ENCODE peak calls at places on chromosomes 3 and 15, in seven cellular contexts. B, C, H, O, Y, J and M are unnamed samples.

GRCh38 chr3:191922570-191922969 is 461.6 kb downstream of the PYDC2 start:
- DNase-seq in B (no peak), C (no peak), H (no peak), O (no peak), Y (no peak), J (no peak), M (no peak)

GRCh38 chr3:145035682-145036081 is 1064.1 kb downstream of the DIPK2A start:
- DNase-seq in B (no peak), C (no peak), H (no peak), O (no peak), Y (no peak), J (no peak), M (no peak)

GRCh38 chr3:114841515-114841914 is 305.6 kb downstream of the ZBTB20 start:
- DNase-seq in B (no peak), C (no peak), H (no peak), O (no peak), Y (no peak), J (no peak), M (no peak)

GRCh38 chr3:123832712-123833397 is 51.3 kb downstream of the MYLK start:
- DNase-seq in B (no peak), C (no peak), H (no peak), O (no peak), Y (no peak), J (no peak), M (no peak)

GRCh38 chr3:61684386-61684785 is 123.0 kb downstream of the PTPRG start:
- DNase-seq in B (no peak), C (no peak), H (no peak), O (no peak), Y (no peak), J (no peak), M (no peak)

GRCh38 chr15:60752973-60753720 is 274.2 kb upstream of the ICE2 start:
- DNase-seq in B (no peak), C (no peak), H (no peak), O (no peak), Y (no peak), J (no peak), M (no peak)

GRCh38 chr15:63611217-63611616 is 14.0 kb downstream of the FBXL22 start:
- DNase-seq in B (peak), C (no peak), H (no peak), O (no peak), Y (no peak), J (no peak), M (no peak)

GRCh38 chr3:128237348-128238099 is 84.2 kb downstream of the EEFSEC start:
- DNase-seq in B (no peak), C (no peak), H (no peak), O (no peak), Y (no peak), J (no peak), M (no peak)

GRCh38 chr15:98651581-98652220 is 3.4 kb downstream of the IGF1R start:
- DNase-seq in B (no peak), C (no peak), H (no peak), O (no peak), Y (no peak), J (no peak), M (no peak)